ENCODE peak calls at places on chromosomes 7 and 10, in five cellular contexts. X, M, G, Q and F are unnamed samples.

GRCh38 chr7:96747413-96747940 is 37.8 kb upstream of the SEM1 start:
- DNase-seq in X (no peak), M (no peak), G (no peak), Q (no peak), F (no peak)

GRCh38 chr7:149720372-149721083 is 52.9 kb downstream of the ZNF467 start:
- DNase-seq in Q (no peak), X (peak; percentile 80), G (no peak), M (peak; percentile 41), F (peak; percentile 38)

GRCh38 chr10:88039496-88040200 is 176.2 kb downstream of the PTEN start:
- DNase-seq in Q (no peak), X (no peak), M (peak; percentile 65), G (no peak), F (no peak)

GRCh38 chr10:122140941-122141623 is 130.0 kb upstream of the BTBD16 start:
- DNase-seq in X (peak; percentile 97), G (peak; percentile 95), M (peak; percentile 98), Q (no peak), F (no peak)

GRCh38 chr7:106610996-106611886 is 49.7 kb downstream of the CCDC71L start:
- DNase-seq in G (peak; percentile 9), M (peak; percentile 51), X (no peak), Q (peak; percentile 61), F (no peak)

GRCh38 chr10:62264702-62265436 is 3.8 kb downstream of the RTKN2 start:
- DNase-seq in Q (no peak), M (peak; percentile 87), G (peak; percentile 82), X (no peak), F (no peak)

GRCh38 chr7:132161231-132161915 is 414.9 kb downstream of the PLXNA4 start:
- DNase-seq in G (no peak), M (peak; percentile 38), X (no peak), Q (no peak), F (no peak)

GRCh38 chr7:101126651-101127459 is at the start of gene SERPINE1:
- DNase-seq in X (peak; percentile 97), M (peak; percentile 100), G (peak; percentile 99), Q (peak; percentile 62), F (no peak)

GRCh38 chr7:74013539-74014272 is 14.3 kb upstream of the ELN start:
- DNase-seq in M (no peak), Q (no peak), X (no peak), G (no peak), F (peak; percentile 38)